ENCODE peak calls at places on chromosomes 16 and 17, in four cellular contexts. E, G, Y and H are unnamed samples.

GRCh38 chr16:87172632-87173031 is 144.6 kb downstream of the C16orf95 start:
- DNase-seq in E (no peak), G (no peak), Y (no peak), H (no peak)

GRCh38 chr17:149231-149630 is 11.9 kb downstream of the SCGB1C2 start:
- DNase-seq in E (no peak), G (no peak), Y (no peak), H (peak)

GRCh38 chr17:63658366-63658765 is 36.1 kb downstream of the MAP3K3 start:
- DNase-seq in E (no peak), G (no peak), Y (no peak), H (no peak)

GRCh38 chr16:67169642-67170167 is 633 bp upstream of the NOL3 start:
- DNase-seq in E (no peak), G (peak), Y (peak), H (peak)

GRCh38 chr16:16062023-16062932 is 112.9 kb downstream of the ABCC1 start:
- DNase-seq in E (no peak), G (no peak), Y (no peak), H (no peak)

GRCh38 chr17:57553991-57554825 is 190.9 kb downstream of the CCDC182 start:
- DNase-seq in E (no peak), G (peak), Y (no peak), H (no peak)

GRCh38 chr16:85883813-85884212 is 15.1 kb upstream of the IRF8 start:
- DNase-seq in E (no peak), G (no peak), Y (no peak), H (no peak)

GRCh38 chr16:12507366-12507765 is 296.3 kb downstream of the CPPED1 start:
- DNase-seq in E (no peak), G (no peak), Y (no peak), H (no peak)

GRCh38 chr17:82050152-82050760 is 1.4 kb downstream of the RFNG start:
- DNase-seq in E (no peak), G (no peak), Y (no peak), H (no peak)

GRCh38 chr16:17225551-17225950 is 245.2 kb downstream of the XYLT1 start:
- DNase-seq in E (no peak), G (no peak), Y (no peak), H (no peak)

GRCh38 chr17:42279776-42280630 is 3.8 kb upstream of the STAT5B start:
- DNase-seq in E (no peak), G (no peak), Y (no peak), H (no peak)

GRCh38 chr17:1762906-1763829 is 1.3 kb downstream of the SERPINF1 start:
- DNase-seq in E (no peak), G (peak), Y (peak), H (peak)

GRCh38 chr17:45371414-45372324 is 54.8 kb upstream of the MAP3K14 start:
- DNase-seq in E (peak), G (no peak), Y (peak), H (peak)

GRCh38 chr17:410674-411401 is 58.2 kb upstream of the RPH3AL start:
- DNase-seq in E (no peak), G (peak), Y (no peak), H (no peak)

GRCh38 chr16:28279006-28279405 is 13.3 kb upstream of the SBK1 start:
- DNase-seq in E (no peak), G (no peak), Y (no peak), H (no peak)

GRCh38 chr16:21260870-21261791 is 17.0 kb downstream of the CRYM start:
- DNase-seq in E (peak), G (peak), Y (peak), H (no peak)

GRCh38 chr16:30927789-30928378 is 4.5 kb downstream of the FBXL19 start:
- DNase-seq in E (peak), G (peak), Y (peak), H (peak)

GRCh38 chr16:67661101-67661661 is 421 bp downstream of the PARD6A start:
- DNase-seq in E (peak), G (no peak), Y (no peak), H (peak)

GRCh38 chr17:17742133-17742621 is 60.9 kb downstream of the RAI1 start:
- DNase-seq in E (no peak), G (no peak), Y (no peak), H (no peak)

GRCh38 chr16:49022351-49022963 is 259.2 kb downstream of the CBLN1 start:
- DNase-seq in E (no peak), G (no peak), Y (no peak), H (no peak)

GRCh38 chr16:80802129-80802528 is 2.3 kb downstream of the CDYL2 start:
- DNase-seq in E (no peak), G (no peak), Y (no peak), H (no peak)

GRCh38 chr17:77191266-77191665 is 50.5 kb downstream of the SEC14L1 start:
- DNase-seq in E (no peak), G (no peak), Y (no peak), H (no peak)

GRCh38 chr17:1730345-1731193 is 6.1 kb downstream of the WDR81 start:
- DNase-seq in E (no peak), G (peak), Y (no peak), H (no peak)

DNA sequence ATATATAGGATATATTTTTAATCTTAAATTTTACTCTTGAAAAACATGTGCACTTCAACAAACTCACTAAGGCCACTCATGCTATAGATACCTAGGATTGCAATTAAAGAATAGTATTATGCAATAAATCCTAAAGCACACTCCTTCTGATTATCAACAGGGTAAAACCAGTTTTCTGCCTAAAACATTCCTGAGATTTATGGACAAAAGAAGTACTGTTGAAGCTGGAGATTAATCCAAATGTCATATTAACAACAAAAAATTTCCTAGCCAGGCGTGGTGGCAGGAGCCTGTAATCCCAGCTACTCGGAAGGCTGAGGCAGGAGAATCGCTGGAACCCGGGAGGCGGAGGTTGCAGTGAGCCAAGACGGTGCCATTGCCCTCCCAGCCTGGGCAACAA is 21.4 kb downstream of the CHCT1 start:
- DNase-seq in E (no peak), G (no peak), Y (no peak), H (no peak)
- TF ChIP-seq HDAC2 in E (no peak), G (no peak), Y (no peak), H (no peak)

GRCh38 chr16:77171750-77172635 is 19.0 kb upstream of the MON1B start:
- DNase-seq in E (peak), G (peak), Y (peak), H (no peak)
- TF ChIP-seq PHF8 in E (no peak), G (no peak), Y (no peak), H (no peak)

GRCh38 chr17:7263801-7264078 is 1.5 kb upstream of the CLDN7 start:
- DNase-seq in E (no peak), G (no peak), Y (no peak), H (no peak)
- TF ChIP-seq HDAC2 in E (no peak), G (no peak), Y (no peak), H (no peak)

GRCh38 chr17:3765981-3766380 is 35.0 kb downstream of the ITGAE start:
- DNase-seq in E (no peak), G (no peak), Y (no peak), H (no peak)
- TF ChIP-seq PHF8 in E (no peak), G (no peak), Y (no peak), H (no peak)

DNA sequence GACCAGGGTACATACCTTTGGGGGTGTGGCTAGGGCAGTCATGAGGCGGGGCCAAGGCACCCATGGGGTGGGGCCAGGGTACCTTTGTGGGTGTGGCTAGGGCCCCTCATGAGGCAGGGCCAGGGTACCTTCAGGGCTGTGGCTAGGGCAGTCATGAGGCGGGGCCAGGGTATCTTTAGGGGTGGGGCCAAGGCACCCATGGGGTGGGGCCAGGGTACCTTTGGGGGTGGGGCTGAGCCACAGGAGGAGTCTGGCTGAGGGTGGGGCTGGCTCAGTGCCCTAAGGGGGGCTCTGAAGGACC is 3.5 kb downstream of the GNG13 start:
- DNase-seq in E (no peak), G (peak), Y (no peak), H (peak)
- TF ChIP-seq HDAC2 in E (no peak), G (no peak), Y (no peak), H (no peak)

GRCh38 chr17:59828478-59828760 is 64.3 kb downstream of the TUBD1 start:
- DNase-seq in E (no peak), G (no peak), Y (no peak), H (no peak)

GRCh38 chr17:59829217-59830006 is 63.3 kb downstream of the TUBD1 start:
- DNase-seq in E (peak), G (peak), Y (peak), H (no peak)

GRCh38 chr17:59830846-59831486 is 61.8 kb downstream of the TUBD1 start:
- DNase-seq in E (no peak), G (no peak), Y (no peak), H (no peak)

GRCh38 chr17:59827721-59828477 is 64.8 kb downstream of the TUBD1 start:
- DNase-seq in E (no peak), G (no peak), Y (no peak), H (no peak)

DNA sequence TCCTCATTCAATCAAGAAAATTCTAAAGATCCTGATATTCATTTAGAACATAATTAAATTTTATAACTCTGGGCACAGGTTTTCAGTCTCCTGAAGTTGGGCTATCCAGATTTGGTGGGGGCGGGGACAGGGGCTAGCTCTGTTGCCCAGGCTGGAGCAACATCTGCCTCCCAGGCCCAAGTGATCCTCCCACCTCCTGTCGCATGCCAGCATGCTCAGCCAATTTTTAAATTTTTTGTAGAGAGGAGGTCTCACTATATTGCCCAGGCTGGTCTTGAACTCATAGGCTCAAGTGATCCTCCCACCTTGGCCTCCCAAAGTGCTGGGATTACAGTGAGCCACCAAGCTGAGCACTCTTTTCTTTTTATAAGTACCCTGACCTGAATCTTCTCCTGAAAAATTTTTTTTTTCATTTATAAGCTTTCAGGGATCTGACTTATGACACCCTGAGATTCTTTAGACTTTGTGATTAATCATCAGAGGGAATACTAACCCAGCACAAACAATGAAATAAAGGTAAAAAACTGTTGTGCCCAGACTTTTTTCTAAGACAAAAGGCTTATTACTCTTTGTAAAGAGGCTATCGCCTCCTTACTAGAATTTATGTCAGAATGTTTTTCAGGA is 62.6 kb downstream of the TUBD1 start:
- DNase-seq in E (no peak), G (no peak), Y (no peak), H (no peak)
- TF ChIP-seq PHF8 in E (no peak), G (no peak), Y (no peak), H (no peak)

GRCh38 chr17:62188713-62189112 is 123.6 kb upstream of the MED13 start:
- DNase-seq in E (peak), G (no peak), Y (peak), H (no peak)

GRCh38 chr17:62189377-62189776 is 124.3 kb upstream of the MED13 start:
- DNase-seq in E (no peak), G (no peak), Y (no peak), H (no peak)

GRCh38 chr17:62193297-62193696 is 128.2 kb upstream of the MED13 start:
- DNase-seq in E (no peak), G (no peak), Y (no peak), H (no peak)

GRCh38 chr17:62186841-62187240 is 121.8 kb upstream of the MED13 start:
- DNase-seq in E (no peak), G (no peak), Y (no peak), H (no peak)

DNA sequence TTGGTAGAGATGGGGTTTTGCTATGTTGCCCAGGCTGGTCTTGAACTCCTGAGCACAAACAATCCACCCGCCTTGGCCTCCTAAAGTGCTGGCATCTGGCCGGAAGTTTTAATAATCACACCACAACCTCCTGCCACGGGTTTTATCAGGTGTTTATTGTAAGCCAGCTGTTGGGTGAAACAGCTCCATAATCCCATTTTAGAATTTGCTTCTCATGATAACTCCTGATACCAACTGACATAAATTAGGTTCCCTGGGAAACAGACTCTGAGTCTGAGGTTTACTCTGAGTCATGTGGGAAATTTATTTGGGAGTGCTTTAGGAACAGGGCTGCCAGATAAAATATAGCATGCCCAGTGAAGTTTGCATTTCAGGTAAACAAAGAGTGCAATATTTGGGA is 122.6 kb upstream of the MED13 start:
- DNase-seq in E (no peak), G (no peak), Y (no peak), H (no peak)
- TF ChIP-seq HDAC2 in E (no peak), G (no peak), Y (no peak), H (no peak)

GRCh38 chr17:58982626-58983025 is 124.1 kb downstream of the TRIM37 start:
- DNase-seq in E (no peak), G (no peak), Y (no peak), H (no peak)

GRCh38 chr17:58989629-58990028 is 117.1 kb downstream of the TRIM37 start:
- DNase-seq in E (no peak), G (no peak), Y (no peak), H (no peak)

GRCh38 chr17:58986005-58986404 is 120.7 kb downstream of the TRIM37 start:
- DNase-seq in E (no peak), G (no peak), Y (no peak), H (no peak)

DNA sequence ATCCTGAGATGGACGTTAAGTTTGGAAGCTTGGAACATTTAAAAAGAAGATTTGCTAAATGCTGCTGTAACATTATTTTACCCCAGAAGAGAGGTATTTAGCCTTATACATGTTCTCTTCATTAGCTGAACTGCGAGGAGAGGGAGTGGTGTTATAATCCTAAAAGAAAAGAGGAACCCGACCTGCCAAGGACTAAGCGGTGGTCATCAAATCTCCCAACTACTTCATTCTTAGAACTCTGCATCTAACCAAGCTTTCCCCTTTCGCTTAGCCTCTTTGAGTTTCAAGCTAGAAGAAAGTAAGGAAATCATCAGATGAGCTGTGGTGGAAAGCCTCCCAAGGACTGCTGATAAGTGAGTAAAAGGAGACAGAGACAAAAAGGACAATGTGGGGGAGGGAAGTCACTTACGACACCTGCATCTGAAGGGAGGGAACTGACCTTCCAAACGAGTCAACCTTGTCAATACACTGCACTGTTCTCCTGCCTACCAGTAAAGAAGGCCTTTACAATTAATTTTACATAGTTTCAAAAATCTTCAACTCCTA is 121.3 kb downstream of the TRIM37 start:
- DNase-seq in E (no peak), G (peak), Y (no peak), H (no peak)
- TF ChIP-seq PHF8 in E (no peak), G (no peak), Y (no peak), H (no peak)